ENCODE peak calls at places on chromosome 3, in five cellular contexts. O is H1, M is AG04450, W is brain microvascular endothelial cell, V is dorsolateral prefrontal cortex. X is an unnamed sample.

GRCh38 chr3:123678108-123678511 is 93.3 kb upstream of the HACD2 start:
- DNase-seq in O (no peak), M (peak), W (peak), V (no peak), X (no peak)

GRCh38 chr3:30664449-30664848 is 58.0 kb downstream of the TGFBR2 start:
- DNase-seq in O (no peak), M (no peak), W (no peak), V (no peak), X (no peak)

GRCh38 chr3:78529601-78530000 is 1238.2 kb downstream of the ROBO1 start:
- DNase-seq in O (no peak), M (no peak), W (no peak), V (no peak), X (no peak)

GRCh38 chr3:12392101-12392878 is 92.0 kb upstream of the TSEN2 start:
- DNase-seq in O (no peak), M (no peak), W (no peak), V (no peak), X (no peak)

GRCh38 chr3:58994746-58995330 is 55.0 kb downstream of the CFAP20DC start:
- DNase-seq in O (no peak), M (peak), W (peak), V (no peak), X (no peak)

GRCh38 chr3:194129581-194130133 is 6.3 kb upstream of the HES1 start:
- DNase-seq in O (peak), M (no peak), W (peak), V (no peak), X (no peak)

GRCh38 chr3:179189764-179190163 is 41.6 kb downstream of the PIK3CA start:
- DNase-seq in O (no peak), M (peak), W (peak), V (no peak), X (no peak)

GRCh38 chr3:23926736-23927135 is 9.8 kb downstream of the RPL15 start:
- DNase-seq in O (no peak), M (no peak), W (no peak), V (no peak), X (no peak)

GRCh38 chr3:167631471-167631870 is 22.3 kb downstream of the WDR49 start:
- DNase-seq in O (no peak), M (no peak), W (no peak), V (no peak), X (no peak)

GRCh38 chr3:30169459-30169858 is 436.9 kb upstream of the TGFBR2 start:
- DNase-seq in O (no peak), M (no peak), W (no peak), V (no peak), X (no peak)

GRCh38 chr3:188021502-188022040 is 132.4 kb upstream of the LPP start:
- DNase-seq in O (no peak), M (peak), W (peak), V (no peak), X (no peak)

DNA sequence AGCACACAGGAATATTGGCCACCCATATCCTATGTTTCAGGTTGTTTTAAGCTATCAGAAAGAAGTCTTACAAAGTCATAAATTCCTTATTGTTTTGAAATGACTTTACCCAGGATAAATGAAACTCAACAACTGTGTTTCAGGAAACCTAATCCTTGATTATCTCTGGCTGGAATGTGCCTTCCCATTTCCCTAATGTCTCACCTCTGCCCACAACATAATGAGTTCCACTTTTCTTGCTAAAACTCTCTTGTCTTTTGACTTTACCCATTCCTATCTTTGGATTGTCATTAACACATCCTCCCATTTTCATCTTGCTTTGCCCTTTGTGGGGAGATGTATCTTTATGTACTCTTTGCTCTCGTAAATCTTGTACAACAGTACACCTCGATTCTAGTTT is 200.0 kb upstream of the DNAJC19 start:
- DNase-seq in O (no peak), M (no peak), W (no peak), V (no peak), X (no peak)
- H3K4me3 ChIP-seq in O (no peak), M (no peak), W (no peak), V (no peak), X (no peak)

GRCh38 chr3:32157600-32158264 is 51.3 kb downstream of the GPD1L start:
- DNase-seq in O (no peak), M (no peak), W (no peak), V (no peak), X (no peak)

GRCh38 chr3:32155117-32155516 is 48.7 kb downstream of the GPD1L start:
- DNase-seq in O (no peak), M (no peak), W (no peak), V (no peak), X (no peak)

GRCh38 chr3:32153414-32154016 is 47.1 kb downstream of the GPD1L start:
- DNase-seq in O (no peak), M (no peak), W (no peak), V (no peak), X (no peak)

GRCh38 chr3:32148356-32148755 is 41.9 kb downstream of the GPD1L start:
- DNase-seq in O (no peak), M (no peak), W (no peak), V (no peak), X (no peak)

DNA sequence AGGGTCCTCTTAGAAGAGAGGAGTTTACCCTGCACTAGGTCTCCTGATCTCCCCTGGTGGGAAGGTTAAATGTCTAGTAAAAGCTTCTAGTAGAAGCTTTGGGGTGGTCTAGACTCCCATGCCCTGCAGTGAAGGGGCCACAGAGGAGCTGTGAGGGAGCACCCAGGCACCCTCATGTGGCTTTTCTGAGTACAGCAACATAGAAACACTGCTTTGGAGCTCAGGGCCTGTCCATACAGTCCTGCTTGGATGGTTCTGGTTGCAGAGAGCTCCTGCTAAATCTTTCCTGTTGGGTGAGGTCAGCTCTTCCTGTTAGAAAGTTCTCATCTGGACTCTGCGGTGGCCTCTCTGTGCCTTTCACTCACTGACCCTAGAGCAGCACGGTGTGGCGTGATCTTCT is 47.8 kb downstream of the GPD1L start:
- DNase-seq in O (no peak), M (no peak), W (no peak), V (no peak), X (no peak)
- TF ChIP-seq CTCF in O (peak), M (peak), W (peak), V (peak), X (peak)

GRCh38 chr3:37536033-37536432 is 325.6 kb upstream of the CTDSPL start:
- DNase-seq in O (no peak), M (no peak), W (no peak), V (no peak), X (peak)
- H3K4me3 ChIP-seq in O (no peak), M (no peak), W (no peak), V (no peak), X (no peak)

DNA sequence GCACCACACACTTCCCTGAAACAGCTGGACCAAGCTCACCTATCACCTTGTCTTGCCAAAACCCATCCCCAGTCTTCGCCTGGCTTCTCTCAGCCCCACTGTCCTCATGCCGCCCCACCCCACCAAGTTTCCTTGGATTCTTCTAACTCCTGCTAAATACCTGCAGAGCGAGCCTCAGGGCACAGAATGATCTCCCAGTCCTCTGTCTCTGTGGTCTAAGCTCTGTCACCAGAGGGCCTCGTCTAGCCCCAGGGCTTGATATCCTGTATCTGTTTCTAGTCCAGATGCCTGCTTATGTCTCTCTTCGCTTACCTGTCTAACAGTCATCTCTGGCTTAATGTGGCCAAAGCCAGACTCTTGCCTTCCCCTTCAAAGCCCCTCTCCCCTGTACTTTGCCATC is 9.7 kb downstream of the CCDC12 start:
- DNase-seq in O (no peak), M (no peak), W (no peak), V (no peak), X (no peak)
- TF ChIP-seq CTCF in O (no peak), M (no peak), W (no peak), V (no peak), X (no peak)

DNA sequence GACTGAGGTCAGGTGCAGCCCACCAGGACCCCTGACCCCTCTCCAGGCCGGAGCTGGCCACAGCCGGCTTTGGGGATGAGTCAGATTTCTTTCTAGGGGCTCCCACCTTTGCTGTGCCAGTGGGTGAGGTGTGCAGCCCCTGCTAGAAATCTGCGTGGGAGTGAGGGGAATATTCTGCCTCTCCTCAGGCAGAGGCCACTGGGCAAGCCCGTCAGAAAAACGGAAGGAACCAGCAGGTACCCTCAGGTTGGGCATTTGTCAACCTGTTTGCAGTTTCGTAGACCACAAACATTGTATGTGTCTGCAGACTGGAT is 1.8 kb downstream of the CTDSPL start:
- DNase-seq in O (no peak), M (no peak), W (no peak), V (no peak), X (no peak)
- H3K4me3 ChIP-seq in O (no peak), M (peak), W (peak), V (peak), X (no peak)

DNA sequence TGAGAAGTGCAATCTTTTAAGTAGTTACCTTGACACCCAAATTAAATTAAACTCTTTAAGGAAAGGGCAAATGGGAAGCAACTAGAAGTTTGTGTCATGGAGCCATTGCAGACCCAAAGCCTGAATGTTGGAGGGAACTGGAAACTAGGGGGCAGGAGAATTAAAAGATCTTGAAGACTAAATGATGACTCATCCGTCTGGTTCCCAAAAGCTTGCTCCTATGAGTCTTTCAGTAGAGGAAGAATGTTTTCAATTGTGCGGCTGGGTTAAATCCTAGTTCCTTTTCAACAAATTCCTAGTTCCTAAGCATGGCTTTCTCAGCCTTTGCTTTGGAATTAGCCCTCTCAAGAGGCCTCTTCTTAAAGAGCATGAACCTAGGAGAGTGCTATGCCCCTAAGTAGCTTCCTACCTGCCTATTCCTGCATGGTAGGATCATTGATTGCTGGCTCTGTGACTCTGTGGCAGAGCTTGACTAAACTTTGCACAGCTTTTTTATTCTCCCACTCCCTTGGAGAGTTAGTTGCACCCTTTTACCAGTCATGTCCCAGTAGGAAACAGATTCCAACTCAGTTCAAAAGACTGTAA is 17.7 kb downstream of the CLEC3B start:
- DNase-seq in O (no peak), M (peak), W (peak), V (no peak), X (no peak)
- TF ChIP-seq CTCF in O (no peak), M (peak), W (peak), V (peak), X (no peak)

GRCh38 chr3:50156991-50157493 is 1.9 kb downstream of the SEMA3F start:
- DNase-seq in O (peak), M (no peak), W (no peak), V (no peak), X (no peak)
- H3K4me3 ChIP-seq in O (peak), M (peak), W (peak), V (peak), X (peak)